ENCODE peak calls at places on chromosomes 5 and 9, in seven cellular contexts. N, P, M, U, J, L and H are unnamed samples.

GRCh38 chr9:28678097-28678496 is 1104.8 kb upstream of the C9orf72 start:
- DNase-seq in L (no peak), U (no peak), N (no peak), M (no peak), J (no peak), P (no peak), H (no peak)

GRCh38 chr9:133715295-133715865 is 22.8 kb downstream of the SARDH start:
- DNase-seq in L (no peak), P (no peak), N (no peak), M (no peak), J (no peak), U (no peak), H (peak)

GRCh38 chr5:58080573-58080972 is 379.3 kb downstream of the PLK2 start:
- DNase-seq in P (no peak), N (no peak), L (no peak), J (no peak), U (no peak), M (no peak), H (no peak)

GRCh38 chr5:90409318-90410177 is at the start of gene CETN3:
- DNase-seq in N (peak), U (peak), M (peak), L (peak), J (peak), P (peak), H (peak)

GRCh38 chr9:84141762-84142370 is 161.3 kb downstream of the RMI1 start:
- DNase-seq in P (no peak), L (no peak), J (no peak), U (peak), N (no peak), M (no peak), H (no peak)

GRCh38 chr5:30505014-30505886 is 688.2 kb upstream of the CDH6 start:
- DNase-seq in N (no peak), U (no peak), L (no peak), M (no peak), J (no peak), P (no peak), H (no peak)

GRCh38 chr5:83924171-83924570 is 203.5 kb upstream of the HAPLN1 start:
- DNase-seq in L (no peak), M (no peak), P (no peak), U (no peak), J (no peak), N (no peak), H (no peak)

GRCh38 chr5:137960819-137961218 is 71.6 kb downstream of the PKD2L2 start:
- DNase-seq in P (no peak), M (no peak), L (no peak), N (no peak), U (no peak), J (no peak), H (no peak)

GRCh38 chr9:31359071-31359470 is 1025.4 kb upstream of the ACO1 start:
- DNase-seq in P (no peak), L (no peak), N (no peak), M (no peak), J (no peak), U (no peak), H (no peak)

GRCh38 chr5:88761269-88761880 is 121.6 kb downstream of the MEF2C start:
- DNase-seq in P (no peak), J (no peak), M (no peak), N (no peak), U (no peak), L (no peak), H (no peak)

GRCh38 chr5:176540956-176541337 is 3.7 kb upstream of the RNF44 start:
- DNase-seq in U (no peak), J (no peak), P (no peak), L (no peak), M (no peak), N (no peak), H (no peak)

GRCh38 chr9:128033609-128034008 is 33.5 kb downstream of the NAIF1 start:
- DNase-seq in U (no peak), J (no peak), N (no peak), M (no peak), P (no peak), L (no peak), H (no peak)